ENCODE peak calls at places on chromosomes 3 and 15, in six cellular contexts. D is H9, U is IMR-90, R is neuronal stem cell, E is H1, X is trophoblast cell. I is an unnamed sample.

GRCh38 chr15:67720556-67721175 is 104.6 kb upstream of the SKOR1 start:
- DNase-seq in U (no peak), E (no peak), X (no peak), R (no peak), D (no peak), I (no peak)

GRCh38 chr3:150014782-150015181 is 44.1 kb upstream of the PFN2 start:
- DNase-seq in R (no peak), D (no peak), U (no peak), X (no peak), E (no peak), I (no peak)

GRCh38 chr3:108736821-108737220 is 20.4 kb downstream of the RETNLB start:
- DNase-seq in X (no peak), D (no peak), E (no peak), U (no peak), R (no peak), I (no peak)

GRCh38 chr3:197782230-197782629 is 8.8 kb upstream of the LRCH3 start:
- DNase-seq in E (no peak), D (no peak), R (no peak), U (no peak), X (no peak), I (no peak)

GRCh38 chr15:51390239-51390931 is 48.9 kb downstream of the GLDN start:
- DNase-seq in U (no peak), R (no peak), X (no peak), E (no peak), D (no peak), I (no peak)

GRCh38 chr3:183502782-183503181 is 52.7 kb downstream of the KLHL6 start:
- DNase-seq in X (peak; percentile 15), E (no peak), U (no peak), D (no peak), R (no peak), I (no peak)

GRCh38 chr3:21826416-21826815 is 75.4 kb upstream of the ZNF385D start:
- DNase-seq in R (no peak), X (no peak), E (no peak), U (no peak), D (no peak), I (no peak)

GRCh38 chr3:22007376-22007775 is 256.4 kb upstream of the ZNF385D start:
- DNase-seq in E (no peak), R (no peak), U (no peak), D (no peak), X (peak; percentile 58), I (no peak)

GRCh38 chr3:12983326-12983725 is 89.9 kb downstream of the IQSEC1 start:
- DNase-seq in D (no peak), U (no peak), R (no peak), E (no peak), X (no peak), I (no peak)

GRCh38 chr3:142279965-142280590 is 54.7 kb upstream of the GK5 start:
- DNase-seq in R (peak; percentile 56), X (peak; percentile 53), D (peak; percentile 56), E (no peak), U (peak; percentile 80), I (peak; percentile 79)

GRCh38 chr3:147680820-147681488 is 271.8 kb downstream of the ZIC1 start:
- DNase-seq in D (no peak), X (no peak), E (no peak), U (peak; percentile 0), R (no peak), I (no peak)

GRCh38 chr3:135924506-135924905 is 41.0 kb upstream of the PPP2R3A start:
- DNase-seq in R (no peak), X (peak; percentile 76), U (no peak), D (no peak), E (no peak), I (no peak)

GRCh38 chr3:11498646-11499045 is 145.1 kb downstream of the VGLL4 start:
- DNase-seq in U (peak; percentile 78), R (no peak), X (peak; percentile 16), E (no peak), D (no peak), I (peak; percentile 71)

GRCh38 chr15:75578206-75578947 is 738 bp downstream of the PTPN9 start:
- DNase-seq in R (peak; percentile 27), U (no peak), D (peak; percentile 34), E (peak; percentile 63), X (no peak), I (no peak)

DNA sequence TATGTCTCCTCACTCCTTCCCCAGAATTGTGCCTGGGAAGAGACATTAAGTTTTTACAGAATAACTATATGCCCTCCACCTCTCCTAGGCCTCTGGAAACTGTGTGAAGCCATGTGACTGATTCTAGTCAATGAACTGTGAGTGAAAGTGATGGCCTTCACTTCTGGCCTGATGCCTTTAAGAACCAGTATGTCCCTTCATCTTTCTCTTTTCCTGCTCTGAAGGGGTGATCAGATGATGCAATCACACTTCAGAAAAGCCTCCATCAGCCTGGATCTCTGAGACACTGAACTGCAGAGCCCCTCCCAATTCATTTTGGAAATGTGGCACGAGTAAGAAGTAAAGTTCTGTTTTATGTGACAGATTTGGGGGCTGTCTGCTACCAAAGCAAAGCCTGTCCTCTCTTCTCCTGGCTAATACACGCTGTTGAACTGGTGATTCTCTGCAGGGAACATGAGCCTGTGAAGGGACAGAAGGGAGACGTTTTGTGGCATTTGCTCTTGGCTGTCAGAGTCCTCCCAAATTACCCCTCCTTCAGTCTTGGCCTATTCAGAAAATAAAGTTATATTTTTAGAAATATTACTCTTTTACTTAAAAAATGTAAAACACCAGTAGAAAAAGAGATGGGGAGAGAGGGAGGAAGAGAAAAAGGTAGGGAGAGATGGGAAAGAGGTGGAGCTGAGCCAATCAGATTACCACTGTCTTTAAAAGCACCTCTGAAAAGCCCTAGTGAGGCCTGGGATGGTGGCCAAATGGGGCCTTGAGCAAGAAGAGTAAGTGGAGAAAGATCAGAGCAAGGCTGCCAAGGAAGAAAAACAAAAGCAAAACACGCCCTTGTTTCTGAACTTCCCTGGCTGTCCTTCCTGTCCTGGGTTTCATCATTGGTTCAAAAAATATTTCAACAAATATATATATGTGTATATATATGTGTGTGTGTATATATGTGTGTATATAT is 40.9 kb upstream of the RYK start:
- DNase-seq in X (no peak), R (no peak), E (peak; percentile 26), D (no peak), U (peak; percentile 81), I (peak; percentile 68)
- H3K14ac ChIP-seq in X (no peak overlapping the region), R (no peak overlapping the region), E (no peak overlapping the region), D (no peak overlapping the region), U (peak overlapping the region; percentile 43), I (no peak overlapping the region)

DNA sequence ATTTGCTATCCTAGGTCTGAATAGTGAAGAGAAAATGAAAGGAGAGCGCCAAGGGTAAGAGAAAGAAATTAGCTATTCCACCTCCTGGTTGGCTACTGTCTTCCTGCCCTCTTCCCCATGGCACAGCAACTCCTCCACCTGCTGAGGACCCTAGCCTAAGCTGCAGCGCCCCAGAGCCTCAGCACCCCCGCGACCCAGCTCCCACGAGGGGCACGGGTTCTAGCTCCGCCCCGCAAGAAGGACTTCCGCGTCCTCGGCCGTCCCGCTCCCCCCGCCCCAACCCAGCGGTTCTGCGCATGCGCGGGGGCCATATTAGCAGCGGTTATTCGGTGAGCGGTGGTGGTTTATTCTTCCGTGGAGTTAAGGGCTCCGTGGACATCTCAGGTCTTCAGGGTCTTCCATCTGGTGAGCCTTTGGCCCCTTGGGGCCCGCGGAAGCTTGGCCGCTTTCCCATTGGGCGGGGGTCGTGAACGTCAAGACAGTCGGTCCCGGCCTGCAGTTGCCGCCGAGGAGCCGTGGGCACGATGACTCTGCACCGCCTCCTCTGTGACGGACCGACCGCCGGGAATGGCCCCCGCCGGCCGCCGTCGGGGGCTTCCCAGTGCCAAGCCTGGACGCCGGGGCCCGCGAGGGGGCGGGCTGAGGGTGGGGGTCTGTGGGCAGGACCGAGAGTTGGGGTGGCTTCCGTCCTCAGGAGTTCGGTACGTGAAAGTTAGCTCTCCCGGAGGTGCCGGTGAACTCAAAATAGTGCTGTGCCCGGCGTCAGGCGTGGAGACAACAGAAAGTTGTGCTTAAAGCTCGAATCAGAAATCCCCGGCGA is at the start of gene PSMA4:
- DNase-seq in X (peak; percentile 82), E (peak; percentile 96), R (peak; percentile 89), D (peak; percentile 90), U (peak; percentile 76), I (peak; percentile 90)
- H3K4ac ChIP-seq in X (peak within 1 kb of the TSS; percentile 8), E (no peak within 1 kb of the TSS), R (no peak within 1 kb of the TSS), D (no peak within 1 kb of the TSS), U (peak within 1 kb of the TSS; percentile 90), I (peak within 1 kb of the TSS; percentile 61)

DNA sequence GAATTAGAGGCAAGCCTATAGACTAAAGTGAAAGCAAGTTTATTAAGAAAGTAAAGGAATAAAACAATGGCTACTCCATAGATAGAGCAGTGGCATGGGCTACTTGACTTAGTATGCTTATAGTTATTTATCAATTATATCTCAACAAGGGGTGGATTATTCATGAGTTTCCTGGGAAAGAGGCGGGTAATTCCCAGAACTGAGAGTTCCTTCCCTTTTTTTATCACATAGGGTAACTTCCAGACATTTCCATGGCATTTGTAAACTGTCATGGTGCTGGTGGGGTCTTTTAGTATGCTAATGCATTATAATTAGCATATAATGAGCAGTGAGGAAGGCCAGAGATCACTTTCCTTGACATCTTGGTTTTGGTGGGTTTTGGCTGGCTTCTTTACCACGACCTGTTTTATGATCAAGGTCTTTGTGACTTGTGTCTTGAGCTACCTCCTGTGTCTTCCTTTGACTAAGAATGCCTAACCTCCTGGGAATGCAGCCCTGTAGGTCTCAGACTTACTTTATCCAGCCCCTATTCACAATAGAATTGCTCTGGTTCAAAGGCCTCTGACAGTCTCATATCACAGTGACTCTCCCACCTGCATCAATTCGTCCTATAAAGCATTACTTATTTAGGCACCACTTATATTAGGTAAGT is 35.3 kb upstream of the PLSCR2 start:
- DNase-seq in R (no peak), D (peak; percentile 57), U (no peak), E (no peak), X (peak; percentile 79), I (peak; percentile 28)
- H4K8ac ChIP-seq in R (no peak overlapping the region), D (no peak overlapping the region), U (no peak overlapping the region), E (no peak overlapping the region), X (no peak overlapping the region), I (no peak overlapping the region)

GRCh38 chr3:173737167-173737808 is 339.7 kb downstream of the NLGN1 start:
- DNase-seq in X (no peak), R (no peak), D (no peak), E (no peak), U (no peak), I (no peak)
- H3K14ac ChIP-seq in X (no peak overlapping the region), R (no peak overlapping the region), D (no peak overlapping the region), E (no peak overlapping the region), U (no peak overlapping the region), I (no peak overlapping the region)

I was measured in mesenchymal stem cell.